ENCODE peak calls at places on chromosomes 2 and 18, in eight cellular contexts. S is thyroid gland, P is heart left ventricle, T is Peyer's patch, N is right lobe of liver, M is stomach, W is H54, L is HCT116. E is an unnamed sample.

GRCh38 chr2:116877944-116878343 is 936.5 kb upstream of the DDX18 start:
- DNase-seq in S (no peak), P (no peak), T (no peak), N (no peak), M (no peak), W (no peak), L (no peak), E (no peak)

GRCh38 chr18:74631242-74632087 is 33.8 kb downstream of the ZNF407 start:
- DNase-seq in S (no peak), P (no peak), T (no peak), N (no peak), M (no peak), W (no peak), L (no peak), E (no peak)

GRCh38 chr2:66571873-66572272 is 136.9 kb downstream of the MEIS1 start:
- DNase-seq in S (no peak), P (no peak), T (no peak), N (no peak), M (no peak), W (no peak), L (no peak), E (no peak)

GRCh38 chr2:23207871-23208270 is 177.1 kb upstream of the KLHL29 start:
- DNase-seq in S (no peak), P (no peak), T (no peak), N (no peak), M (no peak), W (no peak), L (no peak), E (no peak)

GRCh38 chr2:10302479-10303173 is at the start of gene HPCAL1:
- DNase-seq in S (peak; percentile 89), P (peak; percentile 90), T (peak; percentile 94), N (peak; percentile 98), M (peak; percentile 93), W (peak; percentile 84), L (peak; percentile 36), E (peak; percentile 74)

GRCh38 chr2:49002750-49003149 is 151.6 kb downstream of the FSHR start:
- DNase-seq in S (no peak), P (no peak), T (no peak), N (no peak), M (no peak), W (no peak), L (no peak), E (no peak)

GRCh38 chr18:44309185-44309584 is 371.5 kb upstream of the SETBP1 start:
- DNase-seq in S (no peak), P (no peak), T (no peak), N (no peak), M (no peak), W (no peak), L (no peak), E (no peak)

GRCh38 chr2:173715483-173715882 is 249.7 kb downstream of the SP3 start:
- DNase-seq in S (no peak), P (no peak), T (no peak), N (no peak), M (no peak), W (no peak), L (no peak), E (no peak)

GRCh38 chr18:68722807-68723206 is 7.9 kb upstream of the TMX3 start:
- DNase-seq in S (no peak), P (no peak), T (no peak), N (no peak), M (no peak), W (no peak), L (no peak), E (no peak)

GRCh38 chr2:241942416-241943208 is 73.1 kb downstream of the RTP5 start:
- DNase-seq in S (no peak), P (no peak), T (no peak), N (peak; percentile 38), M (peak; percentile 16), W (no peak), L (no peak), E (peak; percentile 68)

GRCh38 chr18:54357082-54357659 is 487 bp downstream of the STARD6 start:
- DNase-seq in S (no peak), P (no peak), T (no peak), N (no peak), M (no peak), W (no peak), L (no peak), E (no peak)

GRCh38 chr18:45783097-45784075 is 42.1 kb upstream of the SIGLEC15 start:
- DNase-seq in S (no peak), P (no peak), T (no peak), N (no peak), M (no peak), W (no peak), L (no peak), E (no peak)

GRCh38 chr18:58025205-58025604 is 18.8 kb upstream of the NEDD4L start:
- DNase-seq in S (no peak), P (no peak), T (no peak), N (no peak), M (no peak), W (no peak), L (no peak), E (no peak)

GRCh38 chr2:54903736-54904554 is 146.3 kb downstream of the RTN4 start:
- DNase-seq in S (peak; percentile 17), P (no peak), T (peak; percentile 72), N (no peak), M (peak; percentile 50), W (peak; percentile 75), L (peak; percentile 96), E (no peak)

GRCh38 chr2:138180691-138181386 is 216.6 kb downstream of the HNMT start:
- DNase-seq in S (no peak), P (no peak), T (no peak), N (no peak), M (no peak), W (no peak), L (no peak), E (no peak)

GRCh38 chr2:112187805-112188596 is 49.8 kb downstream of the FBLN7 start:
- DNase-seq in S (no peak), P (no peak), T (no peak), N (no peak), M (no peak), W (no peak), L (peak; percentile 13), E (no peak)
- TF ChIP-seq POLR2A in S (no peak), P (no peak), T (no peak), N (no peak), M (no peak), W (no peak), L (no peak), E (no peak)

GRCh38 chr2:46647041-46647440 is 167.7 kb downstream of the TMEM247 start:
- DNase-seq in S (no peak), P (no peak), T (no peak), N (no peak), M (no peak), W (no peak), L (no peak), E (no peak)

GRCh38 chr2:46645681-46646162 is 166.4 kb downstream of the TMEM247 start:
- DNase-seq in S (peak; percentile 77), P (peak; percentile 29), T (no peak), N (no peak), M (peak; percentile 29), W (no peak), L (no peak), E (no peak)

GRCh38 chr2:46643493-46643892 is 164.1 kb downstream of the TMEM247 start:
- DNase-seq in S (no peak), P (no peak), T (no peak), N (no peak), M (no peak), W (no peak), L (no peak), E (no peak)

GRCh38 chr2:46643951-46644350 is 164.6 kb downstream of the TMEM247 start:
- DNase-seq in S (no peak), P (no peak), T (no peak), N (no peak), M (no peak), W (no peak), L (no peak), E (no peak)

DNA sequence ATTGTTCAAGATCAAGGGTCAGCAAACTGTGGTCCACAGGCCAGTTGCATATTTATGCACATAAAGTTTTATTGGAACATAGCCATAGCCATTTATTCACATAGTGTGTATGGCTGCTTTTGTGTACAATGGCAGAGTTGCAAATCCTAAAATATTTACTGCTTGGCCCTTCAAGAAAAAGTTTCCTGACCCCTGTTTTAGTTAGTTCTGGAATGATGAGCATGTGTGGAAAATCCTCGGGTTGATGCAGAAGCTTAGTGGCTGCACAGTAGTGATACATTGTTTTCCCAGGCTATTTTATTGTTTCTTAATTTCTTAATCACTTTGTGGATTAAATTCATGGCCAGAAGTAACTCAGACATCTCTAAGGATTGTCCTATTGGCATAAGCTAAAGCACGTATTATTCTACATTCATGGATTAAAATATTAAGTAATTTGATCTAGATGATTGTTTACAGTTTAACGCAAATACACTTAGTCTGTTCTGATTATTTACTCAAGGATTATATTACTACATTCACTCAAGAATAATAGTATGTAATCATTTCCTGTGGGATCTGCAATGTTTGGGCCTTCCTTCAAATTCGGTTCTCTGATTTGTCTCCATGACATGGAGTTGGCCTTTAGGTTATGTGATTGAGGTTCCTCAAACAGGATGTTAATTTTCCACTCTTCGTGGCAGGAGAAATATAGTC is 165.5 kb downstream of the TMEM247 start:
- DNase-seq in S (no peak), P (no peak), T (no peak), N (no peak), M (no peak), W (no peak), L (no peak), E (no peak)
- TF ChIP-seq POLR2A in S (no peak), P (no peak), T (no peak), N (no peak), M (no peak), W (no peak), L (no peak), E (no peak)

DNA sequence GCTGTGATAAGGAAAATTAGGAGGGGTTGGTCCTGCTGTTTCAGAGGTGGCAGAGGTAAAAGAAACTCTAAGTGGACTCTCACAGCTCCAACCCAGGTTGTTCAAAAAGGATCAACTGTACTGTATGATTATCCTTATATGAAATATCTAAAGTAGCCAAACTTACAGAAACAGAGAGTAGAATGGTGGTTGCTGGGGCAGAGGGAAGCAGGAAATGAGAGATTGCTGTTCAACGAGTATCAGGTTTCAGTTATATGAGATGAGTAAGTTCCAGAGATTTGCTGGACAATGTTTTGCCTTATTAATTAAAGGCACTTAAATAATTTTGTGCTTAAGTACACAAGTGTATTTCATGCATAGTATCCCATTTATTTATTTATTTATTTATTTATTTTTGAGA is 972.0 kb upstream of the LRRTM1 start:
- DNase-seq in S (no peak), P (no peak), T (no peak), N (no peak), M (no peak), W (no peak), L (no peak), E (no peak)
- TF ChIP-seq POLR2A in S (no peak), P (no peak), T (no peak), N (no peak), M (no peak), W (no peak), L (no peak), E (no peak)

DNA sequence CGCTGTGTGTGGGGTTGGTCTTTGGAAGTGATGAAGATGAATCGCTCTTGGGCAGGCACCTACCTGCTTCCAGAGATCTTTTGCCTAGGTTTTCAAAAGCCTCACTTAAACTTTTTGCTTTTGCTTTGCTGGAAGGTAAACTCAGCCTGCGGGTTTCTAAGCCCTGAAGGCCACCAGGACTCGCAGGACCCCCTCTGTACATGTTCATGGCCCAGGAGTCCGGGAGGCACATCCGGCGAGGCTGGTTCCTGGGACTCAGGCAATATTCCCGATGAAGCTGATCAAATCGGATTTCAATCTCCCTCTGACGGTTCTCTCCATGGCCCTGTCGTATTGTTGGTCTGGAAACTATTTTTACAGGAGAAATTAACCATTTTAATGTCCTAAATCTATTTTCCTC is 13.2 kb downstream of the HJURP start:
- DNase-seq in S (no peak), P (no peak), T (no peak), N (no peak), M (peak; percentile 19), W (no peak), L (no peak), E (peak; percentile 49)
- TF ChIP-seq POLR2A in S (no peak), P (no peak), T (no peak), N (no peak), M (no peak), W (no peak), L (no peak), E (no peak)

E was measured in lower leg skin.